ENCODE peak calls at places on chromosomes 12 and 14, in ten cellular contexts. K is AG08396; H is HTR-8/SVneo; Q is body of pancreas; A is HCEC 1CT; C is NCI-H460; Z is activated naive CD4-positive, alpha-beta T cell treated with Interleukin-2 at 50 U/mL for 16 hours; U is HuH-7.5; F is caudate nucleus; P is EL. R is an unnamed sample.

GRCh38 chr14:98826618-98827017 is 445.4 kb downstream of the BCL11B start:
- DNase-seq in K (no peak), H (no peak), Q (peak), A (no peak), C (no peak), Z (no peak), U (no peak), F (no peak), P (no peak), R (no peak)

GRCh38 chr12:94942663-94943062 is 60.8 kb downstream of the NDUFA12 start:
- DNase-seq in K (no peak), H (no peak), Q (no peak), A (no peak), C (no peak), Z (no peak), U (no peak), F (no peak), P (no peak), R (no peak)

GRCh38 chr12:48601013-48601756 is 31.3 kb upstream of the LALBA start:
- DNase-seq in K (no peak), H (no peak), Q (no peak), A (no peak), C (no peak), Z (no peak), U (no peak), F (no peak), P (peak), R (no peak)

GRCh38 chr14:81562818-81563217 is 29.2 kb upstream of the SEL1L start:
- DNase-seq in K (no peak), H (no peak), Q (no peak), A (no peak), C (no peak), Z (no peak), U (no peak), F (no peak), P (no peak), R (no peak)

GRCh38 chr12:89160716-89161123 is 191.6 kb downstream of the DUSP6 start:
- DNase-seq in K (peak), H (peak), Q (peak), A (peak), C (no peak), Z (peak), U (no peak), F (no peak), P (peak), R (no peak)

GRCh38 chr12:41556176-41556575 is 368.1 kb downstream of the PDZRN4 start:
- DNase-seq in K (no peak), H (no peak), Q (no peak), A (no peak), C (no peak), Z (no peak), U (no peak), F (no peak), P (no peak), R (no peak)

GRCh38 chr12:51970904-51971646 is 19.6 kb downstream of the ACVR1B start:
- DNase-seq in K (peak), H (peak), Q (no peak), A (peak), C (no peak), Z (peak), U (peak), F (no peak), P (peak), R (no peak)

GRCh38 chr12:129372876-129373275 is 519.6 kb downstream of the GLT1D1 start:
- DNase-seq in K (no peak), H (no peak), Q (no peak), A (no peak), C (no peak), Z (no peak), U (no peak), F (no peak), P (no peak), R (no peak)

GRCh38 chr12:26696613-26697092 is 136.3 kb downstream of the ITPR2 start:
- DNase-seq in K (no peak), H (no peak), Q (no peak), A (no peak), C (no peak), Z (no peak), U (no peak), F (no peak), P (no peak), R (no peak)

GRCh38 chr14:54350196-54350595 is 46.6 kb upstream of the CDKN3 start:
- DNase-seq in K (no peak), H (no peak), Q (no peak), A (no peak), C (no peak), Z (no peak), U (no peak), F (no peak), P (peak), R (no peak)

GRCh38 chr12:39365364-39366001 is 77.4 kb downstream of the KIF21A start:
- DNase-seq in K (no peak), H (no peak), Q (no peak), A (peak), C (no peak), Z (no peak), U (no peak), F (no peak), P (no peak), R (no peak)

GRCh38 chr12:34297126-34297789 is 275.0 kb downstream of the ALG10 start:
- DNase-seq in K (no peak), H (no peak), Q (no peak), A (no peak), C (no peak), Z (no peak), U (no peak), F (no peak), P (no peak), R (no peak)

GRCh38 chr12:40016960-40017359 is 88.9 kb downstream of the SLC2A13 start:
- DNase-seq in K (peak), H (no peak), Q (no peak), A (peak), C (peak), Z (no peak), U (no peak), F (no peak), P (no peak), R (no peak)

R was measured in frontal cortex.